ENCODE peak calls at places on chromosomes 16 and 17, in five cellular contexts. V is RPMI7951; Z is activated T-helper 2 cell treated with anti-CD3 and anti-CD28 coated beads, Interferon-gamma antibody, Interleukin-2, Interleukin-4, amounts not matched to agents 10 μg/mL and 5 μg/mL and 100 μg/mL, durations not matched to agents 14 hours and 24 hours and 36 hours; A is SIG-M5; P is GM13976. I is an unnamed sample.

GRCh38 chr17:63434951-63435571 is 11.0 kb downstream of the CYB561 start:
- DNase-seq in V (peak; percentile 80), Z (peak; percentile 36), A (no peak), P (no peak), I (peak; percentile 92)

GRCh38 chr17:37069087-37069486 is 120.3 kb downstream of the AATF start:
- DNase-seq in V (no peak), Z (no peak), A (no peak), P (no peak), I (no peak)

GRCh38 chr17:49851387-49852291 is 3.8 kb upstream of the TAC4 start:
- DNase-seq in V (peak; percentile 64), Z (peak; percentile 53), A (no peak), P (peak; percentile 77), I (peak; percentile 78)

GRCh38 chr16:82368041-82368440 is 198.0 kb upstream of the MPHOSPH6 start:
- DNase-seq in V (peak; percentile 54), Z (no peak), A (no peak), P (peak; percentile 44), I (no peak)

GRCh38 chr16:88691129-88691813 is 5.0 kb upstream of the SNAI3 start:
- DNase-seq in V (no peak), Z (no peak), A (no peak), P (no peak), I (peak; percentile 70)

GRCh38 chr16:79082955-79083354 is 517.6 kb downstream of the MAF start:
- DNase-seq in V (no peak), Z (no peak), A (no peak), P (no peak), I (no peak)

GRCh38 chr17:46764709-46765401 is 53.6 kb downstream of the WNT3 start:
- DNase-seq in V (peak; percentile 93), Z (no peak), A (no peak), P (no peak), I (no peak)

GRCh38 chr17:78576389-78577112 is 645 bp downstream of the DNAH17 start:
- DNase-seq in V (no peak), Z (no peak), A (no peak), P (no peak), I (no peak)

GRCh38 chr16:85522517-85522841 is 90.6 kb upstream of the GSE1 start:
- DNase-seq in V (no peak), Z (no peak), A (no peak), P (no peak), I (no peak)

GRCh38 chr17:42422958-42423712 is at the start of gene CAVIN1:
- DNase-seq in V (peak; percentile 97), Z (peak; percentile 14), A (no peak), P (peak; percentile 73), I (peak; percentile 97)

I was measured in upper lobe of left lung.